ENCODE peak calls at places on chromosomes 13 and 19, in five cellular contexts. One of them, this sample, is unnamed.

GRCh38 chr19:12766051-12766521 is 9.3 kb downstream of the HOOK2 start:
- DNase-seq in GM12878: no peak
- DNase-seq in A549: peak; percentile 84
- DNase-seq in H1: no peak
- DNase-seq in K562: peak; percentile 49
- DNase-seq in this sample: peak; percentile 76

GRCh38 chr19:55048446-55048845 is 10.4 kb upstream of the GP6 start:
- DNase-seq in GM12878: no peak
- DNase-seq in A549: no peak
- DNase-seq in H1: no peak
- DNase-seq in K562: no peak
- DNase-seq in this sample: no peak

GRCh38 chr19:46288896-46289588 is 7.8 kb upstream of the HIF3A start:
- DNase-seq in GM12878: no peak
- DNase-seq in A549: peak; percentile 73
- DNase-seq in H1: no peak
- DNase-seq in K562: no peak
- DNase-seq in this sample: peak; percentile 36

GRCh38 chr19:17183271-17183757 is 31.8 kb upstream of the USE1 start:
- DNase-seq in GM12878: no peak
- DNase-seq in A549: no peak
- DNase-seq in H1: no peak
- DNase-seq in K562: no peak
- DNase-seq in this sample: no peak

GRCh38 chr13:39876258-39876657 is 220.8 kb downstream of the COG6 start:
- DNase-seq in GM12878: no peak
- DNase-seq in A549: peak; percentile 29
- DNase-seq in H1: no peak
- DNase-seq in K562: no peak
- DNase-seq in this sample: no peak

GRCh38 chr13:79194272-79194671 is 211.8 kb downstream of the RBM26 start:
- DNase-seq in GM12878: peak; percentile 92
- DNase-seq in A549: no peak
- DNase-seq in H1: no peak
- DNase-seq in K562: no peak
- DNase-seq in this sample: no peak

GRCh38 chr19:29495971-29496441 is 29.8 kb upstream of the VSTM2B start:
- DNase-seq in GM12878: no peak
- DNase-seq in A549: no peak
- DNase-seq in H1: no peak
- DNase-seq in K562: no peak
- DNase-seq in this sample: no peak

GRCh38 chr19:34998777-34999497 is 1.2 kb upstream of the GRAMD1A start:
- DNase-seq in GM12878: no peak
- DNase-seq in A549: no peak
- DNase-seq in H1: no peak
- DNase-seq in K562: peak; percentile 46
- DNase-seq in this sample: peak; percentile 23

GRCh38 chr13:29362849-29363604 is 232.5 kb downstream of the SLC7A1 start:
- DNase-seq in GM12878: peak; percentile 13
- DNase-seq in A549: peak; percentile 45
- DNase-seq in H1: peak; percentile 44
- DNase-seq in K562: peak; percentile 48
- DNase-seq in this sample: peak; percentile 43

GRCh38 chr13:100666124-100666523 is 8.5 kb downstream of the TMTC4 start:
- DNase-seq in GM12878: no peak
- DNase-seq in A549: no peak
- DNase-seq in H1: no peak
- DNase-seq in K562: no peak
- DNase-seq in this sample: no peak

GRCh38 chr13:114285166-114285808 is 3.9 kb downstream of the UPF3A start:
- DNase-seq in GM12878: no peak
- DNase-seq in A549: no peak
- DNase-seq in H1: no peak
- DNase-seq in K562: no peak
- DNase-seq in this sample: no peak

GRCh38 chr19:42279902-42280760 is 11.1 kb downstream of the CIC start:
- DNase-seq in GM12878: peak; percentile 74
- DNase-seq in A549: peak; percentile 96
- DNase-seq in H1: no peak
- DNase-seq in K562: peak; percentile 93
- DNase-seq in this sample: peak; percentile 79

GRCh38 chr13:113083402-113084061 is 22.1 kb upstream of the F7 start:
- DNase-seq in GM12878: no peak
- DNase-seq in A549: peak; percentile 67
- DNase-seq in H1: no peak
- DNase-seq in K562: no peak
- DNase-seq in this sample: no peak

GRCh38 chr13:97068146-97068545 is 73.9 kb upstream of the OXGR1 start:
- DNase-seq in GM12878: no peak
- DNase-seq in A549: no peak
- DNase-seq in H1: no peak
- DNase-seq in K562: no peak
- DNase-seq in this sample: no peak

GRCh38 chr19:2416321-2417097 is 10.9 kb downstream of the TIMM13 start:
- DNase-seq in GM12878: no peak
- DNase-seq in A549: no peak
- DNase-seq in H1: no peak
- DNase-seq in K562: no peak
- DNase-seq in this sample: peak; percentile 89

GRCh38 chr13:24203726-24204295 is 43.3 kb downstream of the SPATA13 start:
- DNase-seq in GM12878: no peak
- DNase-seq in A549: no peak
- DNase-seq in H1: no peak
- DNase-seq in K562: no peak
- DNase-seq in this sample: no peak

GRCh38 chr19:5948697-5949564 is 29.0 kb downstream of the RANBP3 start:
- DNase-seq in GM12878: no peak
- DNase-seq in A549: no peak
- DNase-seq in H1: no peak
- DNase-seq in K562: no peak
- DNase-seq in this sample: no peak

GRCh38 chr19:41774515-41774980 is 19.2 kb downstream of the CEACAM6 start:
- DNase-seq in GM12878: no peak
- DNase-seq in A549: peak; percentile 57
- DNase-seq in H1: no peak
- DNase-seq in K562: no peak
- DNase-seq in this sample: no peak

GRCh38 chr19:15115080-15115479 is 7.9 kb downstream of the SYDE1 start:
- DNase-seq in GM12878: no peak
- DNase-seq in A549: no peak
- DNase-seq in H1: no peak
- DNase-seq in K562: no peak
- DNase-seq in this sample: no peak

DNA sequence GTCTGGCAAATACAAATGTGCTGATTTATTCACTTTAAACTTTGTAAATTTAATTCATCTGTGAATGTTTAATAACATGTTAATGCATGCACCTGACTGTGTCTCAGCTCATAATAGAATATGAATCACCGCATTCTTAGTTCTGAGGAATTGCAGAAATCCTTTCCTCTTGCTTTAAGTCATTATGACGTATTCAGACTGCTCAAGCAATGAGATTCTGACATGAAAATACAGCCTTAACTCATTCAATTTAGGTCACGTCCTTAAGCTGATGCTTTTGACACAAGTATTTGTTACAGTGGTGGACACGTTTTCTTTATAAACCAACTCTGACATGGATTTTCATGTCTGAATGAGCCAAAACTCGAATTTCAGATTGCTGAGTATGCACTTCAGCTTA is 541.0 kb upstream of the KLF12 start:
- DNase-seq in GM12878: no peak
- DNase-seq in A549: no peak
- DNase-seq in H1: no peak
- DNase-seq in K562: no peak
- DNase-seq in this sample: no peak
- TF ChIP-seq KDM1A in GM12878: no peak
- TF ChIP-seq KDM1A in A549: no peak
- TF ChIP-seq KDM1A in H1: no peak
- TF ChIP-seq KDM1A in K562: no peak
- TF ChIP-seq KDM1A in this sample: no peak

DNA sequence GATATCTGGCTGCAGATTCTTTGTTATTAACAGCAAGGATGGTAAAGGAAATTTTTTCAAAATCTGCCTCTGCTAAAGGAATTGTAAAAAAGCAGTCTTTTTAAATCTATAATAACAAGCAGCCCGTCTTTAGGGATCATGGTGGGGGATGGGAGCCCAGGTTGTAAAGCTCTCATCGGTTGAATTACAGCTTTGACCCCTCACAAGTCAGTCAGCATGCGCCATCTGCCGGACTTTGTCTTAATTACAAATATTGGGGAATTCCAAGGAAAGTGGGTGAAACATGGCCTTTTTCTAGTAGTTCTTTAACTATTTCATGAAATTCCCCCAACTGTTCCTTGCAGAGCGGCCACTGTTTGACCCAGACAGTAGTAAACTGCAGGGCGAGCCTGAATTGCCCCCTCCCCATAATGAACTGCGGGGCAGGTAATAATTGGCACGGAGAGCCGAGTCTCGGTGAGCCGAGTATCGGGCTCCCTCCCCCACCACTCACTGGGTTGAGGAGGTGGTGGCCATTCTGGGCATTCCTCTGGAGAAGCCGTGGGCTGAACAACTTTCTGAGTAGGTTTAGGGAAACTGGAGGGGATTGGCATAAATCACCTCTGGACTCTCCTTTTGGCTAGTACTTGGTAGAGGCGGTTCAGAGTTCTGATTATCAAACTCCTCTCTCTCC is 11.6 kb downstream of the ZNF578 start:
- DNase-seq in GM12878: no peak
- DNase-seq in A549: peak; percentile 24
- DNase-seq in H1: no peak
- DNase-seq in K562: peak; percentile 57
- DNase-seq in this sample: peak; percentile 24
- TF ChIP-seq KDM1A in GM12878: no peak
- TF ChIP-seq KDM1A in A549: no peak
- TF ChIP-seq KDM1A in H1: no peak
- TF ChIP-seq KDM1A in K562: no peak
- TF ChIP-seq KDM1A in this sample: no peak

GRCh38 chr13:109785141-109785891 is 1.1 kb downstream of the IRS2 start:
- DNase-seq in GM12878: no peak
- DNase-seq in A549: peak; percentile 62
- DNase-seq in H1: no peak
- DNase-seq in K562: no peak
- DNase-seq in this sample: no peak
- TF ChIP-seq KDM1A in GM12878: no peak
- TF ChIP-seq KDM1A in A549: no peak
- TF ChIP-seq KDM1A in H1: no peak
- TF ChIP-seq KDM1A in K562: no peak
- TF ChIP-seq KDM1A in this sample: no peak

DNA sequence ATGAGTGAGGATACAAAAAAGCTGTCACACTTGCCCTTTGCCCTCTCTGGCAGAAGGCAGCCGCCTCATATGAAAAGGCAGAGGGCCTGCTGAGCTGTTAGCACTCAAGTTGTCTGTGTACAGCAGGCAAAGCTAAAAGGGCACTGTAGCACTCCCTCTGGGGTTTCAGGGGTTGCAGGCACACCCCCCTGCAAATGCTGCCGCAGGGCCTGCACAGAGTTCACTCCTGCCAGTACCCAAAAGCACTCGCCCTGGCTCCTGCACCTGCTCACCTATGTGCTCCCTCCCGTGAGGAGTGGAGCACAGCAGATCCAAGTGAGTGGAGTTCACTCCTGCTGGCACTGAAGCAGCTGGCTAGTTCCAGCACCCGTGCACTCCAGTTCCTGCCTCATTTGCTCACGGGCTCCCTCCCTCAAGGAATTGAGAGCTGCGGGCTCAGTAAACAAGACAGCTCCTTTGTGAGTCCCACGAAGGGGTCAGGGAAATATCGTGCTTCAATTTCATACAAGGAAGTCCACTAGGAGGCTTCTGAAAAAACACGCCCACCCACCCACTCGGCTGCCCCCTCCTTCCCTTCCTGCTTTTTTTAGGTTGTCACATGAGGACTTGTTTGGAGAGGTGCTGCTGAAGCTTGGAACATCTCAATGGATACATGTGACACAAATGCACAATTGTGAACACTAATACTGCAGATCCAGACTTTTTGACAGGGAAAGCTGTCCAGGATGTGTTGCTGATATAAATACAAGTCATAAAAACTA is 9.9 kb upstream of the RCBTB2 start:
- DNase-seq in GM12878: no peak
- DNase-seq in A549: no peak
- DNase-seq in H1: no peak
- DNase-seq in K562: no peak
- DNase-seq in this sample: peak; percentile 23
- TF ChIP-seq KDM1A in GM12878: no peak
- TF ChIP-seq KDM1A in A549: no peak
- TF ChIP-seq KDM1A in H1: no peak
- TF ChIP-seq KDM1A in K562: no peak
- TF ChIP-seq KDM1A in this sample: no peak

DNA sequence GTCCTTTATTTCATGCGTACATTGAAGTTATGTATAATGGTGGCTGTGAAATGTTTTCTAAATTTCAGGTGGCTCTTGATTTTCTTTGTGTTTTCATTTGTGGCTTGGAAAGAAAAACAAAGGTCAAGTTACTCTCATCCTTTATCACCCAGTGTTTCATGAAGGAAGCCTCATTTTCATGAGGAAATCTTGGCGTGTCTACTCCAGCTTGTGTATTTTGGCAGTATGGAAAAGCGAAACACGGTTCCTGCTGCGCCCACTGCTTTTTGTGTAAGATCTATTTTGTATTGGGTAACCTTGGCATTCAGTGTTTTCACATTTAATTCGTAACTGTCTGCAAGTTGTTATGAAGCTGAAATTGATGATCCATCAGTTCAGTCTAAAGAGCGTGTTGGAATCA is 147.0 kb upstream of the RNF113B start:
- DNase-seq in GM12878: no peak
- DNase-seq in A549: no peak
- DNase-seq in H1: no peak
- DNase-seq in K562: no peak
- DNase-seq in this sample: no peak
- TF ChIP-seq KDM1A in GM12878: no peak
- TF ChIP-seq KDM1A in A549: no peak
- TF ChIP-seq KDM1A in H1: no peak
- TF ChIP-seq KDM1A in K562: no peak
- TF ChIP-seq KDM1A in this sample: no peak

DNA sequence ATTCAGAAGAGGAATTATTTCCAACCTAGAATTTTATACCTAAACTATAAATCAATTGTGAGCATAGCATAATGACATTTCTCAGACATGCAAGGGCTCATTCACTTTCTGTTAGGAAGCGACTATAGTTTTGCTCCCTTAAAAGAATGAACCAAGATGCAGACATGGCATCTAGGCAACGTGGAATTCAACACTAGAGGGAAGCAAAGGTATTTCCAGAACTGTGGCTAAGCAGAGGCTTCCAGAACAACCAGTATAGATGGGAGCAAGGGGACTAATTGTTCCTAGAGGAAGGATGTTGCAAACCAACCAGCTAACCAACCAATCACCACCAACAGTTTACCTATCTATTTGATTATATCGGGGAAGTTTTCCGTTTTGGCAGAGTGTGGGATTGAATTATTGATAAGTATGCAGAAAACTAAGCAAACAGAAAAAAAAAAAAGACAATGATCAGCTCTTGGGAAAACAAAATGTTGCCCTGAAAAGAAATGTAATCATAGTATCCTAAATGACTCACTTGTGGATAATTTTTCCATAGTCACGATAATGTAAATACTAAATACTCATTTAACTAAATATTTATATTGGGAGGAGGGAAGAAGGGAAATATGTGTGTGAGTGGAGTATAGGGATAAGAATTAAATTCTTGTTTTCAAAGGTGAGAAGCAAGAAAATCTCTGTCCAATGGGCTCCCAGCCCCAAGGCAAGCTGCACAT is 21.1 kb downstream of the ARL11 start:
- DNase-seq in GM12878: no peak
- DNase-seq in A549: peak; percentile 41
- DNase-seq in H1: no peak
- DNase-seq in K562: peak; percentile 28
- DNase-seq in this sample: peak; percentile 33
- TF ChIP-seq KDM1A in GM12878: no peak
- TF ChIP-seq KDM1A in A549: no peak
- TF ChIP-seq KDM1A in H1: no peak
- TF ChIP-seq KDM1A in K562: no peak
- TF ChIP-seq KDM1A in this sample: no peak